ENCODE peak calls at places on chromosomes 7 and 10, in eight cellular contexts. H, Y, N, C, U, R, K and J are unnamed samples. For H3K4me1, the result is how much of the 10 kb centered on the place peaks cover.

GRCh38 chr10:3785849-3786290 is 861 bp upstream of the KLF6 start:
- DNase-seq in H (peak), Y (peak), N (no peak), C (peak), U (peak), R (no peak), K (peak), J (no peak)

GRCh38 chr7:47600199-47601118 is 18.5 kb upstream of the TNS3 start:
- DNase-seq in H (no peak), Y (peak), N (no peak), C (no peak), U (no peak), R (peak), K (peak), J (no peak)

GRCh38 chr7:15503603-15504280 is 58.1 kb downstream of the AGMO start:
- DNase-seq in H (no peak), Y (no peak), N (no peak), C (no peak), U (no peak), R (peak), K (peak), J (no peak)

GRCh38 chr7:21261627-21262564 is 166.0 kb upstream of the SP4 start:
- DNase-seq in H (peak), Y (peak), N (no peak), C (peak), U (no peak), R (peak), K (peak), J (peak)

GRCh38 chr7:147997636-147998035 is 592.9 kb upstream of the C7orf33 start:
- DNase-seq in H (no peak), Y (no peak), N (no peak), C (no peak), U (no peak), R (no peak), K (no peak), J (no peak)

GRCh38 chr10:46546591-46547330 is 9.7 kb downstream of the GPRIN2 start:
- DNase-seq in H (peak), Y (no peak), N (peak), C (peak), U (peak), R (peak), K (no peak), J (peak)

GRCh38 chr7:47392241-47392759 is 189.6 kb downstream of the TNS3 start:
- DNase-seq in H (no peak), Y (no peak), N (no peak), C (peak), U (peak), R (no peak), K (no peak), J (peak)

GRCh38 chr10:14548474-14548873 is 217.8 kb upstream of the FRMD4A start:
- DNase-seq in H (no peak), Y (no peak), N (no peak), C (no peak), U (no peak), R (no peak), K (no peak), J (no peak)

GRCh38 chr7:4745971-4746919 is 29.2 kb upstream of the AP5Z1 start:
- DNase-seq in H (no peak), Y (peak), N (no peak), C (no peak), U (no peak), R (peak), K (peak), J (no peak)

GRCh38 chr7:41732279-41733062 is 29.6 kb upstream of the INHBA start:
- DNase-seq in H (no peak), Y (no peak), N (peak), C (no peak), U (no peak), R (peak), K (peak), J (no peak)

GRCh38 chr10:120400601-120401000 is 56.4 kb upstream of the PLPP4 start:
- DNase-seq in H (peak), Y (no peak), N (no peak), C (no peak), U (no peak), R (no peak), K (no peak), J (no peak)

GRCh38 chr10:90801608-90802007 is 56.2 kb downstream of the HTR7 start:
- DNase-seq in H (no peak), Y (no peak), N (no peak), C (no peak), U (no peak), R (no peak), K (no peak), J (no peak)

GRCh38 chr10:95440756-95441546 is 120.2 kb downstream of the SORBS1 start:
- DNase-seq in H (no peak), Y (no peak), N (no peak), C (no peak), U (no peak), R (no peak), K (no peak), J (no peak)

GRCh38 chr7:19442016-19442785 is 266.6 kb downstream of the POLR1F start:
- DNase-seq in H (no peak), Y (peak), N (no peak), C (no peak), U (no peak), R (peak), K (peak), J (no peak)

GRCh38 chr7:121406461-121406860 is 10.4 kb upstream of the FAM3C start:
- DNase-seq in H (no peak), Y (no peak), N (no peak), C (no peak), U (no peak), R (no peak), K (no peak), J (no peak)

GRCh38 chr10:17651891-17652290 is 7.9 kb downstream of the STAM start:
- DNase-seq in H (no peak), Y (no peak), N (no peak), C (no peak), U (no peak), R (no peak), K (no peak), J (no peak)

GRCh38 chr10:70587045-70587658 is 15.4 kb downstream of the PRF1 start:
- DNase-seq in H (no peak), Y (no peak), N (no peak), C (no peak), U (no peak), R (no peak), K (no peak), J (peak)

GRCh38 chr7:156764016-156764669 is 123.6 kb downstream of the RNF32 start:
- DNase-seq in H (no peak), Y (peak), N (no peak), C (peak), U (peak), R (peak), K (peak), J (peak)

GRCh38 chr10:50381637-50382036 is 130.3 kb upstream of the ASAH2 start:
- DNase-seq in H (no peak), Y (no peak), N (no peak), C (no peak), U (no peak), R (no peak), K (no peak), J (no peak)

GRCh38 chr7:68439897-68440296 is 1158.4 kb upstream of the AUTS2 start:
- DNase-seq in H (no peak), Y (no peak), N (no peak), C (no peak), U (no peak), R (no peak), K (no peak), J (no peak)

GRCh38 chr7:50409856-50410468 is 40.2 kb downstream of the FIGNL1 start:
- DNase-seq in H (no peak), Y (no peak), N (no peak), C (no peak), U (no peak), R (no peak), K (no peak), J (no peak)

GRCh38 chr10:119189811-119190282 is 11.2 kb upstream of the PRDX3 start:
- DNase-seq in H (no peak), Y (no peak), N (no peak), C (no peak), U (peak), R (no peak), K (peak), J (no peak)

GRCh38 chr10:103499881-103500280 is 6.4 kb downstream of the NEURL1 start:
- DNase-seq in H (no peak), Y (no peak), N (no peak), C (no peak), U (no peak), R (no peak), K (no peak), J (no peak)

GRCh38 chr10:25080880-25081581 is 64.6 kb downstream of the THNSL1 start:
- DNase-seq in H (peak), Y (peak), N (no peak), C (peak), U (peak), R (peak), K (peak), J (peak)

GRCh38 chr10:660413-660979 is 29.0 kb downstream of the DIP2C start:
- DNase-seq in H (no peak), Y (no peak), N (no peak), C (no peak), U (peak), R (no peak), K (no peak), J (no peak)

GRCh38 chr10:43140414-43140813 is 2.2 kb downstream of the CSGALNACT2 start:
- DNase-seq in H (no peak), Y (peak), N (no peak), C (no peak), U (no peak), R (peak), K (peak), J (no peak)

GRCh38 chr7:16755397-16755796 is 1.8 kb downstream of the TSPAN13 start:
- DNase-seq in H (no peak), Y (no peak), N (no peak), C (no peak), U (no peak), R (peak), K (no peak), J (no peak)

GRCh38 chr7:95180-95862 is 97.0 kb upstream of the FAM20C start:
- DNase-seq in H (no peak), Y (no peak), N (no peak), C (no peak), U (no peak), R (peak), K (no peak), J (no peak)

GRCh38 chr7:128827971-128828711 is 2.1 kb upstream of the FLNC start:
- DNase-seq in H (no peak), Y (no peak), N (no peak), C (peak), U (peak), R (peak), K (no peak), J (no peak)

GRCh38 chr10:90947025-90947960 is 26.4 kb upstream of the ANKRD1 start:
- DNase-seq in H (no peak), Y (no peak), N (no peak), C (no peak), U (no peak), R (no peak), K (peak), J (no peak)

GRCh38 chr7:105014725-105015630 is 973 bp downstream of the KMT2E start:
- DNase-seq in H (peak), Y (peak), N (no peak), C (no peak), U (peak), R (peak), K (peak), J (no peak)

GRCh38 chr7:101168412-101169049 is 3.2 kb upstream of the VGF start:
- DNase-seq in H (no peak), Y (no peak), N (peak), C (no peak), U (no peak), R (no peak), K (no peak), J (no peak)
- H3K4me1 ChIP-seq in H (half or more), Y (half or more), N (half or more), C (under half), U (half or more), R (under half), K (under half), J (under half)

GRCh38 chr10:97785731-97786130 is 13.9 kb upstream of the SFRP5 start:
- DNase-seq in H (no peak), Y (no peak), N (no peak), C (no peak), U (no peak), R (no peak), K (no peak), J (no peak)

GRCh38 chr10:97789770-97790397 is 18.1 kb upstream of the SFRP5 start:
- DNase-seq in H (no peak), Y (no peak), N (no peak), C (no peak), U (no peak), R (no peak), K (no peak), J (no peak)

GRCh38 chr10:97792058-97792721 is 20.4 kb upstream of the SFRP5 start:
- DNase-seq in H (peak), Y (peak), N (peak), C (peak), U (peak), R (peak), K (peak), J (peak)

GRCh38 chr10:97785231-97785630 is 13.4 kb upstream of the SFRP5 start:
- DNase-seq in H (no peak), Y (no peak), N (no peak), C (no peak), U (no peak), R (no peak), K (no peak), J (no peak)

DNA sequence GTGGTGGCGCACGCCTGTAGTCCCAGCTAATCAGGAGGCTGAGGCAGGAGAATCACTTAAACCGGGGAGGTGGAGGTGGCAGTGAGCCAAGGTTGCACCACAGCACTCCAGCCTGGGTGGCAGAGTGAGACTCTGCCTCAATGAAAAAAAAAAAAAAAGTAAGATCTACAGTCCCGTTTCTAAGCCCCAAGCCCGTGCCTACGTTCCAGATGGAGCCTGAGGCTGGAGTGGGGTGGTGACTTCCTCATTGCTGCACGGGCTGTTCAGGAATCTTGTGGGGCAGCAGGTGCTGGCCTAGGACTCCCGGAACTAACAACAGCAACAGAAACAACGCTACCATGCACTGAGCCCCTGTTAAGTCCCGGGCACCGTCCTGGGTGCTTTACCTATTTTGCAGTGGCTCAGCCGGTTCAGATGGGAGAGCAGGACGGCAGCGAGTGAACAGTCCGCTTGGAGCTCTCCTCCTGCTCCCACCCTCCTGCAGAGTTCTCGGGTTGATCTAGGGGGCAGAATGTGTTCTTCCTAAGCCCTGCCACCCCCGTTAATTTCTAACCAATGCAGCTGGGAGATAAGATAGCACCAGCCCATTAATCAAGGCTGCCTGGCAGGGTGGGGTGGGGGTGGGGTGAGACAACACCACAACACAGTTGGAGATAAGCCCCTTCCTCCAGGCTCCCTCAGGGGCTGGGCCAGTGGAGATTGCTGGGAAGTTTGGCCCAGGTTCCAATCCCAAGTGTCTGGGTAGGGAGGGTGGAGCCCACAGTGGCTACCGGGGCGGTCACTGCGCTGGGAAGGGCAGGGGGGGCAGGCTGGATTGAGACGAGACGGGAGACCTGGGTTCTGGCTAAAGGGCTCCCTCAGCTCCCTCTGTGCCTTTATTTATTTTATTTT is 17.0 kb upstream of the SFRP5 start:
- DNase-seq in H (no peak), Y (no peak), N (no peak), C (no peak), U (no peak), R (no peak), K (no peak), J (peak)
- H3K27ac ChIP-seq in H (no peak), Y (no peak), N (peak), C (no peak), U (no peak), R (no peak), K (no peak), J (peak)

GRCh38 chr7:72405389-72405788 is 6.7 kb downstream of the CALN1 start:
- DNase-seq in H (no peak), Y (no peak), N (no peak), C (no peak), U (no peak), R (no peak), K (no peak), J (no peak)

GRCh38 chr7:72404743-72405142 is 7.4 kb downstream of the CALN1 start:
- DNase-seq in H (no peak), Y (no peak), N (no peak), C (no peak), U (no peak), R (no peak), K (no peak), J (no peak)

GRCh38 chr7:72408966-72409637 is 3.0 kb downstream of the CALN1 start:
- DNase-seq in H (no peak), Y (no peak), N (no peak), C (no peak), U (no peak), R (no peak), K (no peak), J (no peak)

GRCh38 chr7:72405871-72406270 is 6.3 kb downstream of the CALN1 start:
- DNase-seq in H (no peak), Y (no peak), N (no peak), C (no peak), U (no peak), R (no peak), K (no peak), J (no peak)

DNA sequence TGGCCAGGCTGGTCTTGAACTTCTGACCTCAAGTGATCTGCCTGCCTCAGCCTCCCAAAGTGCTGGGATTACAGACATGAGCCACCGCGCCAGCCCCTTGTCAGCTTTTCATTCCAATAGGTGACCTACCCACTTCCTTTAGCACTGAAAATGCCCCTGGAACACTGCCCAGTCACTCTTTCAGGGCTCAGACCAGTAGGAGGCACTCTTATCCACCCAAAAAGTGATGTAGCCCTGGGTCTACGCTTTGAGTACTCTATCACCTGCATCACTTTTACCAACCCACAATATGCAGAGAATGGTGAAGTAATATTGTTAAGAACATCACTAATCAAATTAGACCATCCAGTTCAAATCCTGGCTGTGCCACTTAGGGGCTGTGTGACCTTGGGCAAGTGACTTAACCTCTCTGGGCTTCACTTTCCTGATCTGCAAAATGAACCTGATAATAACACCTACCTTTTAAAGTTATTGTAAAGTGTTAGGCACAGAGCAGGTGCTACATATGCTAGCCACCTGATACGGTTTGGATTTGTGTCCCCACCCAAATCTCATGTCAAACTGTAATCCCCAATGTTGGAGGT is 5.2 kb downstream of the CALN1 start:
- DNase-seq in H (no peak), Y (no peak), N (no peak), C (no peak), U (no peak), R (no peak), K (no peak), J (no peak)
- TF ChIP-seq CTCF in H (peak), Y (no peak), N (no peak), C (no peak), U (no peak), R (no peak), K (no peak), J (no peak)

DNA sequence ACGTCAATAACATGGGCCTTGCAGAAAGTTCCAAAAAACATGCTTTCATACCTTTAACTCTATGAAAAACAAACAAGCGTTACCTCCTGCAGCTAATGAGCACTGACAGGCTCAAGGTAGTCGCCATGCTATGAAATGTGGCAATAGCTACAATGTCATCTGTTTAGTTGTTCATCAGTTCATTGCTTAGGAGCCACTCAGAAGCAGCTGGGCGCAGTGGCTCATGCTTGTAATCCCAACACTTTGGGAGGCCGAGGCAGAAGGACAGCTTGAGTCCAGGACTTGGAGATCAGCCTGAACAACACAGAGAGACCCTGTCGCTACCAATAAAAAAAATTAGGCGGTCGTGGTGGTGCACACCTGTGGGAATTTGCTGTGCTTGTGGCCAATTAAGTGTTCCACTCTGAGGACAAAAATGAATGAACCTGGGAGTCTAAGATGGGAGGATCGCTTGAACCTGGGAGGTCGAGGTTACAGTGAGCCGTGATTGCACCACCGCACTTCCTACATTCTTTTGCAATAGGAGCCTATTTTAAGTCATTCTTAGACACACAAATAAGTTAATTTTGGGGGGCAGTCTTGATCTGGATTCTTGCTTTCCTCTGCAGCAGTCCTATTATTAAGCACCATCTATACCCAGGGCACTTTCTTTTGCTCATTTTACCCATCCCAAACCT is 276.2 kb upstream of the KLF14 start:
- DNase-seq in H (no peak), Y (no peak), N (no peak), C (no peak), U (no peak), R (no peak), K (no peak), J (no peak)
- H3K4me1 ChIP-seq in H (under half), Y (half or more), N (half or more), C (half or more), U (half or more), R (half or more), K (under half), J (under half)

DNA sequence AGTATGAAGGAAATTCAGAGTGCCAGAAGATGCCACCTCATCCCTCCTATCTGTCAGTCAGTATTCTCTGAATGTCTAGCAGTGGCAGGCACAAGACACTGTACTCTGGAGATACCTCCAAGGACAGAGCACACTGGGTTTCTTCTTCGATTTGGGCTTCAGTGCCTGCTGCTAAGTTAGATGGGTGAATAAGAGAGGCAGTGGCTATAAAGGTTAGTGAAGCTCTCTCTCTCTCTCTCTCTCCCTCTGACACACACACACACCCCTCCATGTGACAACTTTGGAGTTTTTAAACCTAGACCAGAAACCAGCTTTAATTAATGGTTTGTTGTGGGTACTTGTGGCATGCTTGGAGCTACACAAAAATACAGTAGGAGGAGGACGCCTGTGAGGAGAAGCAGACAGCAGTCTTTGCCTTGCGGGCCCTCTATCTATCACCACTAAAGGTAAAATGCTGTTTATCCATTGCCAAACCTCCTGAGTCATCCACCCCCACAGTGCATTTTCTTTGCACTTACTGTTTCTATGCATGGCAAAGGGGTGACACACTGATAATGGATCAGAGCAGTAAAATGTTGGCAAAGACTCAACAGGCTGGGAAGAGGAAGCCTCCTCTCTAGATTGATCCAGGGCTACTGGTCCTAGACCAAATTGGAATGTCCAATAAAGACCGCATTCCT is 102.5 kb downstream of the TRIL start:
- DNase-seq in H (no peak), Y (peak), N (no peak), C (no peak), U (no peak), R (peak), K (no peak), J (no peak)
- H3K27ac ChIP-seq in H (no peak), Y (peak), N (no peak), C (no peak), U (no peak), R (peak), K (no peak), J (no peak)

GRCh38 chr7:108146070-108146842 is 16.1 kb upstream of the LAMB4 start:
- DNase-seq in H (peak), Y (peak), N (no peak), C (peak), U (peak), R (peak), K (peak), J (no peak)
- TF ChIP-seq CTCF in H (peak), Y (peak), N (peak), C (peak), U (peak), R (peak), K (peak), J (peak)